ENCODE peak calls at places on chromosomes 13 and 19, in seven cellular contexts. One of them, this sample, is unnamed.

GRCh38 chr13:101915755-101916107 is 463.3 kb downstream of the ITGBL1 start:
- DNase-seq in esophagus muscularis mucosa: no peak
- DNase-seq in A549: no peak
- DNase-seq in uterus: no peak
- DNase-seq in H1: no peak
- DNase-seq in GM12878: no peak
- DNase-seq in HepG2: no peak
- DNase-seq in this sample: no peak

GRCh38 chr13:73224708-73225107 is 165.9 kb downstream of the KLF5 start:
- DNase-seq in HepG2: no peak
- DNase-seq in H1: no peak
- DNase-seq in A549: no peak
- DNase-seq in esophagus muscularis mucosa: no peak
- DNase-seq in uterus: no peak
- DNase-seq in GM12878: no peak
- DNase-seq in this sample: no peak

GRCh38 chr13:95445116-95445515 is 107.4 kb upstream of the CLDN10 start:
- DNase-seq in uterus: no peak
- DNase-seq in esophagus muscularis mucosa: no peak
- DNase-seq in HepG2: no peak
- DNase-seq in A549: no peak
- DNase-seq in H1: no peak
- DNase-seq in GM12878: no peak
- DNase-seq in this sample: no peak

GRCh38 chr19:1247747-1248453 is 483 bp upstream of the MIDN start:
- DNase-seq in HepG2: peak; percentile 46
- DNase-seq in A549: no peak
- DNase-seq in uterus: no peak
- DNase-seq in H1: peak; percentile 91
- DNase-seq in GM12878: no peak
- DNase-seq in esophagus muscularis mucosa: no peak
- DNase-seq in this sample: no peak

GRCh38 chr13:48782429-48782840 is 128.7 kb downstream of the CYSLTR2 start:
- DNase-seq in HepG2: peak; percentile 15
- DNase-seq in H1: no peak
- DNase-seq in esophagus muscularis mucosa: peak; percentile 39
- DNase-seq in GM12878: no peak
- DNase-seq in uterus: no peak
- DNase-seq in A549: no peak
- DNase-seq in this sample: no peak

GRCh38 chr19:35717665-35718344 is at the start of gene KMT2B:
- DNase-seq in HepG2: no peak
- DNase-seq in A549: peak; percentile 100
- DNase-seq in uterus: peak; percentile 95
- DNase-seq in esophagus muscularis mucosa: no peak
- DNase-seq in H1: peak; percentile 94
- DNase-seq in GM12878: no peak
- DNase-seq in this sample: no peak

GRCh38 chr13:106378263-106378662 is 157.2 kb downstream of the EFNB2 start:
- DNase-seq in A549: no peak
- DNase-seq in GM12878: no peak
- DNase-seq in HepG2: no peak
- DNase-seq in uterus: no peak
- DNase-seq in esophagus muscularis mucosa: no peak
- DNase-seq in H1: no peak
- DNase-seq in this sample: no peak

GRCh38 chr13:43720780-43721397 is 65.9 kb downstream of the ENOX1 start:
- DNase-seq in A549: no peak
- DNase-seq in H1: no peak
- DNase-seq in HepG2: no peak
- DNase-seq in uterus: no peak
- DNase-seq in GM12878: no peak
- DNase-seq in esophagus muscularis mucosa: no peak
- DNase-seq in this sample: no peak

GRCh38 chr13:83907196-83907989 is 25.1 kb upstream of the SLITRK1 start:
- DNase-seq in H1: no peak
- DNase-seq in GM12878: no peak
- DNase-seq in A549: no peak
- DNase-seq in esophagus muscularis mucosa: no peak
- DNase-seq in uterus: no peak
- DNase-seq in HepG2: no peak
- DNase-seq in this sample: no peak

GRCh38 chr19:5498817-5499535 is 43.8 kb downstream of the ZNRF4 start:
- DNase-seq in HepG2: no peak
- DNase-seq in GM12878: no peak
- DNase-seq in H1: peak; percentile 88
- DNase-seq in esophagus muscularis mucosa: no peak
- DNase-seq in A549: no peak
- DNase-seq in uterus: no peak
- DNase-seq in this sample: no peak

DNA sequence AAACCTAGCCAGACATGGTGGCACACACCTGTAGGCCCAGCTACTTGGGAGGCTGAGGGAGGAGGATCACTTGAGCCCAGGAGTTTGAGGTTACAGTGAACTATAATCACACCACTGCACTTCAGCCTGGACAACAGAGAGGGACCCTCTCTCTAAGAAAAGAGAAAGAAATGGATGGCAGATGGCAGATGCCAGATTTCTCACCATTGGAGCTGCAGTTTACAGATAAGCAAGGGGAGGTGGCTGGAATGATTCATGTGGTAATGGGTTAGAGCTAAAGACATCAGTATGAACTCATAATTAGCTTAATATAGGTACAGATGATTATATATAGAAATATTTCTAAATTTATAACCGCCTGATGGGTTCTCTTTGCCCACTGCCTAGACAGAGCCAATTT is 80.1 kb upstream of the IPO5 start:
- DNase-seq in uterus: no peak
- DNase-seq in H1: peak; percentile 3
- DNase-seq in HepG2: no peak
- DNase-seq in esophagus muscularis mucosa: no peak
- DNase-seq in GM12878: no peak
- DNase-seq in A549: no peak
- DNase-seq in this sample: no peak
- TF ChIP-seq POLR2A in uterus: no peak
- TF ChIP-seq POLR2A in H1: no peak
- TF ChIP-seq POLR2A in HepG2: no peak
- TF ChIP-seq POLR2A in esophagus muscularis mucosa: no peak
- TF ChIP-seq POLR2A in GM12878: no peak
- TF ChIP-seq POLR2A in A549: no peak
- TF ChIP-seq POLR2A in this sample: no peak

GRCh38 chr19:15248648-15249559 is 16.7 kb upstream of the EPHX3 start:
- DNase-seq in esophagus muscularis mucosa: no peak
- DNase-seq in A549: peak; percentile 77
- DNase-seq in GM12878: no peak
- DNase-seq in H1: no peak
- DNase-seq in HepG2: no peak
- DNase-seq in uterus: peak; percentile 86
- DNase-seq in this sample: no peak

GRCh38 chr19:15245370-15246197 is 13.3 kb upstream of the EPHX3 start:
- DNase-seq in A549: no peak
- DNase-seq in HepG2: no peak
- DNase-seq in esophagus muscularis mucosa: no peak
- DNase-seq in H1: no peak
- DNase-seq in uterus: no peak
- DNase-seq in GM12878: no peak
- DNase-seq in this sample: no peak

GRCh38 chr19:15246198-15246481 is 13.9 kb upstream of the EPHX3 start:
- DNase-seq in uterus: no peak
- DNase-seq in A549: no peak
- DNase-seq in H1: no peak
- DNase-seq in GM12878: no peak
- DNase-seq in HepG2: no peak
- DNase-seq in esophagus muscularis mucosa: no peak
- DNase-seq in this sample: no peak

GRCh38 chr19:15248106-15248505 is 15.9 kb upstream of the EPHX3 start:
- DNase-seq in uterus: peak; percentile 38
- DNase-seq in GM12878: no peak
- DNase-seq in HepG2: no peak
- DNase-seq in A549: no peak
- DNase-seq in H1: no peak
- DNase-seq in esophagus muscularis mucosa: no peak
- DNase-seq in this sample: no peak

GRCh38 chr19:15247107-15248014 is 15.1 kb upstream of the EPHX3 start:
- DNase-seq in GM12878: no peak
- DNase-seq in HepG2: peak; percentile 70
- DNase-seq in A549: no peak
- DNase-seq in esophagus muscularis mucosa: no peak
- DNase-seq in uterus: no peak
- DNase-seq in H1: no peak
- DNase-seq in this sample: no peak
- H3K4me1 ChIP-seq in GM12878: no peaks in the 10 kb centered on the region
- H3K4me1 ChIP-seq in HepG2: peaks cover 40% of the 10 kb centered on the region
- H3K4me1 ChIP-seq in A549: peaks cover 51% of the 10 kb centered on the region
- H3K4me1 ChIP-seq in esophagus muscularis mucosa: peaks cover 67% of the 10 kb centered on the region
- H3K4me1 ChIP-seq in uterus: peaks cover 29% of the 10 kb centered on the region
- H3K4me1 ChIP-seq in H1: no peaks in the 10 kb centered on the region
- H3K4me1 ChIP-seq in this sample: peaks cover 75% of the 10 kb centered on the region

GRCh38 chr19:39533791-39534190 is 1.1 kb upstream of the EID2B start:
- DNase-seq in HepG2: no peak
- DNase-seq in GM12878: no peak
- DNase-seq in H1: no peak
- DNase-seq in esophagus muscularis mucosa: no peak
- DNase-seq in A549: no peak
- DNase-seq in uterus: no peak
- DNase-seq in this sample: no peak

GRCh38 chr19:39531834-39532232 is 819 bp downstream of the EID2B start:
- DNase-seq in esophagus muscularis mucosa: no peak
- DNase-seq in HepG2: no peak
- DNase-seq in uterus: no peak
- DNase-seq in A549: no peak
- DNase-seq in H1: no peak
- DNase-seq in GM12878: no peak
- DNase-seq in this sample: no peak

GRCh38 chr19:39532233-39533002 is at the start of gene EID2B:
- DNase-seq in GM12878: peak; percentile 94
- DNase-seq in H1: peak; percentile 96
- DNase-seq in HepG2: peak; percentile 91
- DNase-seq in esophagus muscularis mucosa: peak; percentile 96
- DNase-seq in uterus: peak; percentile 95
- DNase-seq in A549: peak; percentile 100
- DNase-seq in this sample: no peak

DNA sequence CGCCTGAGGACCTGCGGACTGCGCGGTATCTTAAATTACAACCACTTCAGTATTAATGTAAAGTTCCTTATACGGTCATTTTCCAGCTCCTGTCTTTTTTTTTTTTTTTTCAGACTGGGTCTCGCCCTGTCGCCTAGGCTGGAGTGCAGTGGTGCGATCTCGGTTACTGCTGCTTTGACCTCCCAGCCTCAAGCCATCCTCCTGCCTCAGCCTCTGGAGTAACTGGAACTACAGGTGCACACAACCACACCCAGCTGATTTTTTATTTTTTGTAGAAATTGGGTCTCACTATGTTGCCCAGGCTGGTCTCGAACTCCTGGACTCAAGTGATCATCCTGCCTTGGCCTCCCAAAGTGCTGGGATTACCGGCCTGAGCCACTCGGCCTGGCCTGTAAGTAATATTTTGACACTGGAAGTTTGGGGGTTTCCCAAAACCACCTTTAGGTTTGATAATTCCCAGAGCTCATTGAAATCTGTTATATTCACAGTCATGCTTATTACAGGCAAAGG is 406 bp upstream of the EID2B start:
- DNase-seq in A549: no peak
- DNase-seq in esophagus muscularis mucosa: no peak
- DNase-seq in GM12878: no peak
- DNase-seq in H1: no peak
- DNase-seq in uterus: no peak
- DNase-seq in HepG2: no peak
- DNase-seq in this sample: no peak
- H3K4me3 ChIP-seq in A549: peak overlapping the region; percentile 3
- H3K4me3 ChIP-seq in esophagus muscularis mucosa: peak overlapping the region; percentile 89
- H3K4me3 ChIP-seq in GM12878: no peak overlapping the region
- H3K4me3 ChIP-seq in H1: no peak overlapping the region
- H3K4me3 ChIP-seq in uterus: no peak overlapping the region
- H3K4me3 ChIP-seq in HepG2: peak overlapping the region; percentile 89
- H3K4me3 ChIP-seq in this sample: peak overlapping the region; percentile 71

GRCh38 chr19:9818734-9819589 is at the start of gene FBXL12:
- DNase-seq in uterus: peak; percentile 100
- DNase-seq in GM12878: peak; percentile 93
- DNase-seq in HepG2: peak; percentile 97
- DNase-seq in A549: peak; percentile 54
- DNase-seq in H1: peak; percentile 100
- DNase-seq in esophagus muscularis mucosa: peak; percentile 100
- DNase-seq in this sample: peak; percentile 99
- TF ChIP-seq POLR2A in uterus: peak; percentile 87
- TF ChIP-seq POLR2A in GM12878: peak; percentile 96
- TF ChIP-seq POLR2A in HepG2: peak; percentile 94
- TF ChIP-seq POLR2A in A549: peak; percentile 75
- TF ChIP-seq POLR2A in H1: peak; percentile 92
- TF ChIP-seq POLR2A in esophagus muscularis mucosa: peak; percentile 54
- TF ChIP-seq POLR2A in this sample: peak; percentile 80

DNA sequence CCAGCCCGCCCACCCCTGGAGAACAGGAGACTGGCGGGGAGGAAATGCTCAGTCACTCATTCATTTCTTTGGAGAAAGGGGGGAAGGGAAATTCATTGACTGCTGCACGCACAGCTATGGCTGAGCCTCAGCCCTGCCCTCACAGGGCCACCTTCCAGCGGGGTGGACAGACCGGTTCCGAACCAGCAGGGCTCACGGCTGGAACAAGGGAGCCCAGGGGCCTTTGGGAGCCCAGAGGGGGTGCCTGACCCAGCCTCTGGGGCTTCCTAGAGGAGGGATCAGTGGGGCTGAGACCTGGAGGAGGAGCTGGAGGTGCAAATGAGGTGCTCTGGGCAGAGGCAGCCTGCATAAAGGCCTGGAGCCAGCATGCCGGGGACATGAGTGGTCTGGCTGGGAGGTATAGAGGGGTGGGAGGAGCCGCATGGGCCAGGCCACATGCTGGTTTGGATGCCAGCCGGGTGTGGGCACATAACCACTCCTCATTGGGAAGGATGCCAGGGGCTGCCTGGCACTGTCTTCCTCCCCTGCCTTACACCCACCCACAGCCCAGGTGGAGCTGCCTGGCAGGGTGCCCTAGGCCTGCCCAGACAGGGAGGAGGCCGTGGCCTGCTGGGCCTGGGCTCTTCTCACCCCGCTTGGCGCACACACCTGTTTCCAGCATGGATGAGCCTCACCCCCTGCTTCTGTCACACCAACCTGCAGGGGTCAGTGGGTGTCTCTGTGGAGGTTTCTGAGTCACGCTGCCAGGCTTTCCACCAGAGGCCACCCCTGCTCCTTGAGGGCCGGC is 26.9 kb downstream of the PPP5C start:
- DNase-seq in GM12878: no peak
- DNase-seq in H1: peak; percentile 73
- DNase-seq in uterus: peak; percentile 54
- DNase-seq in HepG2: no peak
- DNase-seq in esophagus muscularis mucosa: no peak
- DNase-seq in A549: peak; percentile 88
- DNase-seq in this sample: peak; percentile 91
- H3K4me1 ChIP-seq in GM12878: peaks cover 7% of the 10 kb centered on the region
- H3K4me1 ChIP-seq in H1: peaks cover 14% of the 10 kb centered on the region
- H3K4me1 ChIP-seq in uterus: no peaks in the 10 kb centered on the region
- H3K4me1 ChIP-seq in HepG2: no peaks in the 10 kb centered on the region
- H3K4me1 ChIP-seq in esophagus muscularis mucosa: peaks cover 48% of the 10 kb centered on the region
- H3K4me1 ChIP-seq in A549: peaks cover 49% of the 10 kb centered on the region
- H3K4me1 ChIP-seq in this sample: peaks cover 74% of the 10 kb centered on the region

GRCh38 chr19:48596679-48597465 is 9.7 kb upstream of the SPACA4 start:
- DNase-seq in uterus: no peak
- DNase-seq in HepG2: no peak
- DNase-seq in esophagus muscularis mucosa: no peak
- DNase-seq in GM12878: no peak
- DNase-seq in H1: no peak
- DNase-seq in A549: no peak
- DNase-seq in this sample: no peak
- H3K4me3 ChIP-seq in uterus: no peak overlapping the region
- H3K4me3 ChIP-seq in HepG2: no peak overlapping the region
- H3K4me3 ChIP-seq in esophagus muscularis mucosa: no peak overlapping the region
- H3K4me3 ChIP-seq in GM12878: peak overlapping the region; percentile 60
- H3K4me3 ChIP-seq in H1: no peak overlapping the region
- H3K4me3 ChIP-seq in A549: no peak overlapping the region
- H3K4me3 ChIP-seq in this sample: no peak overlapping the region

This sample was measured in vagina.